ENCODE peak calls at places on chromosomes 2 and 18, in six cellular contexts. N is neural progenitor cell, R is SK-N-SH, H is GM23338, Q is MM.1S, F is PC-3. G is an unnamed sample.

GRCh38 chr2:188659656-188660406 is 314.3 kb upstream of the COL3A1 start:
- DNase-seq in N (no peak), R (no peak), H (no peak), Q (no peak), F (peak; percentile 83), G (peak; percentile 79)

GRCh38 chr2:133229974-133230373 is 338.3 kb downstream of the NCKAP5 start:
- DNase-seq in N (no peak), R (no peak), H (no peak), Q (no peak), F (no peak), G (no peak)

GRCh38 chr2:85760872-85761271 is 7.1 kb downstream of the ATOH8 start:
- DNase-seq in N (no peak), R (no peak), H (no peak), Q (no peak), F (no peak), G (no peak)

GRCh38 chr2:235555356-235555755 is 61.5 kb downstream of the AGAP1 start:
- DNase-seq in N (no peak), R (no peak), H (no peak), Q (no peak), F (no peak), G (no peak)

GRCh38 chr2:66446924-66447323 is 12.0 kb downstream of the MEIS1 start:
- DNase-seq in N (no peak), R (no peak), H (no peak), Q (no peak), F (no peak), G (no peak)

GRCh38 chr2:239589270-239589825 is 188.5 kb upstream of the HDAC4 start:
- DNase-seq in N (no peak), R (no peak), H (no peak), Q (no peak), F (no peak), G (no peak)

GRCh38 chr18:36561046-36561445 is 263.5 kb downstream of the FHOD3 start:
- DNase-seq in N (no peak), R (no peak), H (no peak), Q (no peak), F (no peak), G (no peak)

GRCh38 chr2:55843096-55843991 is 80.2 kb downstream of the EFEMP1 start:
- DNase-seq in N (no peak), R (no peak), H (no peak), Q (no peak), F (peak; percentile 94), G (peak; percentile 98)

GRCh38 chr2:149899390-149899789 is 311.8 kb upstream of the MMADHC start:
- DNase-seq in N (peak; percentile 69), R (no peak), H (peak; percentile 33), Q (no peak), F (no peak), G (no peak)

GRCh38 chr18:9405130-9405529 is 70.2 kb upstream of the RALBP1 start:
- DNase-seq in N (no peak), R (no peak), H (no peak), Q (no peak), F (no peak), G (no peak)

GRCh38 chr2:49248506-49248905 is 94.2 kb upstream of the FSHR start:
- DNase-seq in N (no peak), R (no peak), H (no peak), Q (no peak), F (peak; percentile 66), G (peak; percentile 97)

GRCh38 chr2:202267495-202267894 is 1.9 kb downstream of the NOP58 start:
- DNase-seq in N (no peak), R (peak; percentile 21), H (no peak), Q (peak; percentile 11), F (no peak), G (peak; percentile 48)

GRCh38 chr2:202265467-202266277 is at the start of gene NOP58:
- DNase-seq in N (peak; percentile 95), R (peak; percentile 86), H (peak; percentile 98), Q (peak; percentile 97), F (peak; percentile 98), G (peak; percentile 99)

GRCh38 chr2:202270487-202270886 is 4.9 kb downstream of the NOP58 start:
- DNase-seq in N (no peak), R (no peak), H (no peak), Q (no peak), F (no peak), G (no peak)

DNA sequence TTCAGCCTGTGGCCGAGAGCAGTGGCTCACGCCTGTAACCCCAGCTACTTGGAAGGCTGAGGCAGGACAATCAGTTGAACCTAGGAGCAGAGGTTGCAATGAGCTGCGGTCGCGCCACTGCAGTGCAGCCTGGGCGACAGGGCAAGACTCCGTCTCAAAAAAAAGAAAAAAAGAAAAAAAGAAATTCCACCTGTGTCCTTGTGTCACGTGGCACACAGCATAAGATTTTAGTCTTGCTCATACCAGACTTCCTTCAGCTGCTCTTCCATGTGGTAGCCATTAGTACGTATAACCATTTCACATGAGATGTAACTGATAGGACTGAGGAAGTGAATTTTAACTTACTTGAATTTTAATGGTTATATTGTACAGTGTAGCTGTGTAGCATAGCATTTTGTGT is 4.0 kb downstream of the NOP58 start:
- DNase-seq in N (no peak), R (peak; percentile 24), H (no peak), Q (peak; percentile 19), F (no peak), G (peak; percentile 23)
- H3F3A ChIP-seq in N (peaks cover 25% of the 10 kb centered on the region), R (peaks cover 24% of the 10 kb centered on the region), H (peaks cover 13% of the 10 kb centered on the region), Q (no peaks in the 10 kb centered on the region), F (peaks cover 4% of the 10 kb centered on the region), G (peaks cover 29% of the 10 kb centered on the region)

GRCh38 chr2:47720036-47720435 is 62.9 kb upstream of the MSH6 start:
- DNase-seq in N (no peak), R (no peak), H (no peak), Q (no peak), F (no peak), G (no peak)
- H3F3A ChIP-seq in N (peaks cover 23% of the 10 kb centered on the region), R (no peaks in the 10 kb centered on the region), H (peaks cover 2% of the 10 kb centered on the region), Q (no peaks in the 10 kb centered on the region), F (no peaks in the 10 kb centered on the region), G (no peaks in the 10 kb centered on the region)

DNA sequence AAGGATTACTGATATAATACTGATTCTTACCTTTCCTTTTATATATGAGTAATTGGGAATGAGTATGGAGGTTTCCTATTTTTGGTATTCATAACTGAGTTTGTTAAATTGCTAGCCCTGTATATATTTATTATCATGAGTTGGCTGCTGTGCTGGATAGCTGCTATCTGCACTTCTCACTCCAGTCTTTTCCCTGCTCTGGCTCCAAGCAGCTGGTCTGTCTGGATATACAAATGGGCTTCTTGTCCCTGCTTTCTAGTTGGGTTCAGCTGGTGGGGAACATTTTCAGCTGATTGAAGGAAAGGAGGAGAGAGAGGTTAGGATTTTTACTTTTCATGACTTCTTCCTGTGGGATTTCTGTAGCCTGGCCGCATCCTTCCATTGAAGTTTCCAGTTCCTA is 41.2 kb downstream of the AGFG1 start:
- DNase-seq in N (no peak), R (peak; percentile 13), H (no peak), Q (no peak), F (no peak), G (peak; percentile 29)
- H3F3A ChIP-seq in N (no peaks in the 10 kb centered on the region), R (peaks cover 15% of the 10 kb centered on the region), H (no peaks in the 10 kb centered on the region), Q (no peaks in the 10 kb centered on the region), F (no peaks in the 10 kb centered on the region), G (peaks cover 21% of the 10 kb centered on the region)

GRCh38 chr18:22546905-22547304 is 129.2 kb upstream of the CTAGE1 start:
- DNase-seq in N (no peak), R (no peak), H (no peak), Q (no peak), F (no peak), G (no peak)
- H3F3A ChIP-seq in N (no peaks in the 10 kb centered on the region), R (no peaks in the 10 kb centered on the region), H (no peaks in the 10 kb centered on the region), Q (no peaks in the 10 kb centered on the region), F (peaks cover 11% of the 10 kb centered on the region), G (peaks cover 37% of the 10 kb centered on the region)

GRCh38 chr2:38571186-38571585 is 31.5 kb downstream of the HNRNPLL start:
- DNase-seq in N (no peak), R (no peak), H (no peak), Q (no peak), F (no peak), G (no peak)
- H3F3A ChIP-seq in N (peaks cover 9% of the 10 kb centered on the region), R (peaks cover 17% of the 10 kb centered on the region), H (no peaks in the 10 kb centered on the region), Q (no peaks in the 10 kb centered on the region), F (no peaks in the 10 kb centered on the region), G (peaks cover 47% of the 10 kb centered on the region)

GRCh38 chr2:101699191-101699938 is 1.9 kb downstream of the MAP4K4 start:
- DNase-seq in N (peak; percentile 35), R (no peak), H (no peak), Q (no peak), F (peak; percentile 40), G (peak; percentile 55)
- H3F3A ChIP-seq in N (peaks cover 24% of the 10 kb centered on the region), R (peaks cover 13% of the 10 kb centered on the region), H (peaks cover 8% of the 10 kb centered on the region), Q (peaks cover 8% of the 10 kb centered on the region), F (no peaks in the 10 kb centered on the region), G (peaks cover 55% of the 10 kb centered on the region)

GRCh38 chr18:77062518-77063003 is 70.0 kb downstream of the MBP start:
- DNase-seq in N (no peak), R (no peak), H (no peak), Q (peak; percentile 93), F (no peak), G (no peak)

GRCh38 chr18:77063256-77063655 is 69.3 kb downstream of the MBP start:
- DNase-seq in N (no peak), R (no peak), H (peak; percentile 35), Q (peak; percentile 76), F (peak; percentile 69), G (no peak)

GRCh38 chr18:77061946-77062517 is 70.6 kb downstream of the MBP start:
- DNase-seq in N (peak; percentile 57), R (no peak), H (peak; percentile 62), Q (peak; percentile 39), F (no peak), G (no peak)

GRCh38 chr18:77059294-77059916 is 73.2 kb downstream of the MBP start:
- DNase-seq in N (peak; percentile 69), R (peak; percentile 67), H (peak; percentile 82), Q (peak; percentile 56), F (peak; percentile 81), G (peak; percentile 78)

DNA sequence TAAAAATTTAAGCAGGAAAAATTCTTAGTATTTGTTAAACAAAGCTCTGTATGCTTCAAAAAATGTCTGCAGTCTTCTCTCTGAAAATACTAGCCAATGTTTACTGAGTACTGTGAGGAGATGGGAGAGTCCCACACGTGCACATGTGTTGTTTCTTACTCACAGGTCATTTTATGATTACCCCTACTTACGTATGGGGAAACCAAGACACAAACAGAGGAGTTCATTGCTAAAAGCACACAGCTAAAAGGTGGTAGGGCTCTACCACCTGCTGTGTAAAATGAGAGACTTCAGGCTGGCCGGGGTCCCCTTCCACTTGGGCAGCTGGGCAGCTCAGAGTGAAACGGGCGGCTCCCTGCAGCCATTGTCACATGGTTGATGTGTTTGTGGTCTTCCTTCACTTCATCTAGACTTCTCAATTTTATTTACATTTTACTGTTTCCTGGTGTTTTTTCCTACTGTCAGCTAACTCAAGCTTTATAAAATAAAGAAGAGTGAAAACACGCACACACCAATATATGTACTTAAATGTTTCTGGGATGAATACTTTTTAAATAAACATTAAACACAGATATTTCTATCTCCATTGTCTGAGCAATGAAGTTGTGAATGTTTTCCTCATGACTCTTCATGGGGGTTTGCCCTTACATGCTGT is 71.2 kb downstream of the MBP start:
- DNase-seq in N (no peak), R (no peak), H (no peak), Q (no peak), F (no peak), G (no peak)
- H3F3A ChIP-seq in N (peaks cover 4% of the 10 kb centered on the region), R (peaks cover 6% of the 10 kb centered on the region), H (no peaks in the 10 kb centered on the region), Q (peaks cover 22% of the 10 kb centered on the region), F (peaks cover 10% of the 10 kb centered on the region), G (peaks cover 20% of the 10 kb centered on the region)

G was measured in GM23248.